ENCODE peak calls at places on chromosomes 2 and 18, in four cellular contexts. E, L, N and C are unnamed samples.

GRCh38 chr2:37060446-37060845 is 23.7 kb downstream of the HEATR5B start:
- DNase-seq in L (no peak), N (no peak), E (no peak), C (no peak)

GRCh38 chr2:239099474-239099873 is 251.6 kb downstream of the TWIST2 start:
- DNase-seq in L (no peak), N (no peak), E (no peak), C (no peak)

GRCh38 chr2:48397846-48398245 is 132.1 kb upstream of the STON1 start:
- DNase-seq in N (no peak), E (no peak), L (no peak), C (no peak)

GRCh38 chr18:36349552-36349951 is 52.0 kb downstream of the FHOD3 start:
- DNase-seq in N (no peak), E (no peak), L (no peak), C (no peak)

GRCh38 chr2:8152392-8153257 is 529.2 kb upstream of the ID2 start:
- DNase-seq in L (no peak), E (no peak), N (no peak), C (no peak)

GRCh38 chr2:133718688-133719201 is 150.5 kb upstream of the NCKAP5 start:
- DNase-seq in E (no peak), N (no peak), L (no peak), C (no peak)

GRCh38 chr2:71695235-71696120 is 242.1 kb downstream of the DYSF start:
- DNase-seq in N (no peak), L (no peak), E (peak; percentile 35), C (no peak)

GRCh38 chr2:10462178-10463083 is 14.3 kb upstream of the ODC1 start:
- DNase-seq in E (no peak), L (no peak), N (peak; percentile 82), C (no peak)

GRCh38 chr18:67426477-67426876 is 90.0 kb downstream of the DSEL start:
- DNase-seq in N (no peak), L (no peak), E (no peak), C (no peak)

GRCh38 chr2:3185910-3186309 is 191.7 kb downstream of the EIPR1 start:
- DNase-seq in E (no peak), L (no peak), N (no peak), C (no peak)

GRCh38 chr2:29130295-29130694 is 15.1 kb downstream of the CLIP4 start:
- DNase-seq in L (no peak), N (no peak), E (no peak), C (no peak)

GRCh38 chr2:226835420-226835795 is 446 bp upstream of the RHBDD1 start:
- DNase-seq in E (no peak), L (peak; percentile 16), N (peak; percentile 66), C (no peak)

GRCh38 chr2:198135481-198135934 is 331.1 kb downstream of the PLCL1 start:
- DNase-seq in L (no peak), N (no peak), E (no peak), C (no peak)

GRCh38 chr2:227376911-227377396 is 2.2 kb downstream of the TM4SF20 start:
- DNase-seq in N (no peak), E (no peak), L (no peak), C (peak; percentile 9)

GRCh38 chr18:70154591-70155194 is 50.8 kb downstream of the RTTN start:
- DNase-seq in E (no peak), N (no peak), L (no peak), C (no peak)

GRCh38 chr18:13537022-13537780 is 189.2 kb downstream of the FAM210A start:
- DNase-seq in N (no peak), E (no peak), L (no peak), C (no peak)

GRCh38 chr2:215548714-215549113 is 112.8 kb upstream of the FN1 start:
- DNase-seq in N (no peak), L (no peak), E (no peak), C (no peak)

GRCh38 chr2:211396815-211397214 is 840.4 kb downstream of the CPS1 start:
- DNase-seq in L (no peak), N (no peak), E (no peak), C (no peak)

GRCh38 chr2:234677758-234678538 is 181.1 kb upstream of the ARL4C start:
- DNase-seq in L (no peak), E (no peak), N (no peak), C (no peak)

GRCh38 chr2:47664817-47665216 is 118.1 kb upstream of the MSH6 start:
- DNase-seq in N (peak; percentile 28), L (no peak), E (no peak), C (no peak)

GRCh38 chr2:237577956-237578870 is 11.8 kb downstream of the PRLH start:
- DNase-seq in L (no peak), N (peak; percentile 34), E (peak; percentile 51), C (no peak)

GRCh38 chr2:215967590-215968373 is 45.6 kb downstream of the MREG start:
- DNase-seq in E (no peak), N (no peak), L (no peak), C (no peak)

GRCh38 chr2:179311071-179311470 is 46.4 kb upstream of the SESTD1 start:
- DNase-seq in N (no peak), E (no peak), L (no peak), C (no peak)

GRCh38 chr2:168157926-168158325 is 89.5 kb downstream of the STK39 start:
- DNase-seq in L (no peak), N (no peak), E (no peak), C (no peak)

GRCh38 chr2:236768393-236769140 is 198.9 kb downstream of the ACKR3 start:
- DNase-seq in L (no peak), N (no peak), E (no peak), C (no peak)

GRCh38 chr2:240255811-240256703 is 115.6 kb upstream of the OTOS start:
- DNase-seq in E (peak; percentile 68), L (no peak), N (peak; percentile 46), C (peak; percentile 38)

GRCh38 chr2:38440655-38441054 is 63.6 kb upstream of the ATL2 start:
- DNase-seq in L (no peak), N (no peak), E (no peak), C (no peak)

GRCh38 chr2:219998099-219998498 is 370.7 kb downstream of the SLC4A3 start:
- DNase-seq in N (peak; percentile 13), E (no peak), L (peak; percentile 18), C (peak; percentile 35)

GRCh38 chr2:17540813-17541513 is 467 bp downstream of the VSNL1 start:
- DNase-seq in N (no peak), L (no peak), E (no peak), C (no peak)

GRCh38 chr2:66803651-66804050 is 368.7 kb downstream of the MEIS1 start:
- DNase-seq in N (no peak), E (no peak), L (no peak), C (no peak)

GRCh38 chr2:174334781-174335604 is at the start of gene SP9:
- DNase-seq in L (no peak), N (peak; percentile 98), E (no peak), C (peak; percentile 81)

GRCh38 chr18:75915941-75916640 is 488.6 kb upstream of the SMIM21 start:
- DNase-seq in N (peak; percentile 98), L (peak; percentile 52), E (no peak), C (peak; percentile 43)

GRCh38 chr2:98701230-98701629 is 29.7 kb downstream of the MGAT4A start:
- DNase-seq in N (no peak), E (no peak), L (no peak), C (no peak)

GRCh38 chr2:225120175-225120574 is 77.9 kb upstream of the DOCK10 start:
- DNase-seq in N (no peak), E (no peak), L (no peak), C (no peak)

GRCh38 chr2:217996345-217996744 is 6.5 kb downstream of the TNS1 start:
- DNase-seq in E (no peak), N (peak; percentile 47), L (no peak), C (no peak)

GRCh38 chr2:218000137-218000536 is 2.7 kb downstream of the TNS1 start:
- DNase-seq in L (no peak), N (no peak), E (no peak), C (no peak)

GRCh38 chr2:218001629-218002028 is 1.2 kb downstream of the TNS1 start:
- DNase-seq in L (no peak), E (no peak), N (peak; percentile 64), C (no peak)

GRCh38 chr2:217997510-217997909 is 5.3 kb downstream of the TNS1 start:
- DNase-seq in N (no peak), E (no peak), L (no peak), C (no peak)

GRCh38 chr2:217998926-217999633 is 3.7 kb downstream of the TNS1 start:
- DNase-seq in N (no peak), L (no peak), E (no peak), C (no peak)
- H3K4me3 ChIP-seq in N (no peak overlapping the region), L (no peak overlapping the region), E (no peak overlapping the region), C (no peak overlapping the region)

DNA sequence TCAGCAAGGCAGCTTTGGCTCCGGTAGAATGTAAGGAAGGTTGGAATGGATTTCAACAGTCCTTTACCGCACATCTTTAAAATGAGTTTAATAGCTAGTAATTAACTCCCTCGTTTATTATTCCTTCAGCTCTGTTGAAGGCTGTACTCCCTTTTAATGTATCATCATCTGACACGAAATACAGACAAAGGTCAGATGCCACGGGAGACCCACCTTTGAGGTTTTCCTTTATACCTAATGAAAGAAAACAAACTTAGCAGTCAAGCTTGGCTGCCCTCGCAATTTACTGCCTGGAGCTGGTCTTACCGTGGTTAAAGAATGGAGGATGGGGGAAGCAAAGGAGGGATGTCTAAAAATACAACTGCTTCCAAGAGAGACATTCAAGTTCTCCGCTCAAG is 1.1 kb downstream of the TMEM200C start:
- DNase-seq in N (no peak), L (no peak), E (no peak), C (no peak)
- H3K4me3 ChIP-seq in N (peak overlapping the region; percentile 60), L (peak overlapping the region; percentile 59), E (peak overlapping the region; percentile 39), C (peak overlapping the region; percentile 59)

DNA sequence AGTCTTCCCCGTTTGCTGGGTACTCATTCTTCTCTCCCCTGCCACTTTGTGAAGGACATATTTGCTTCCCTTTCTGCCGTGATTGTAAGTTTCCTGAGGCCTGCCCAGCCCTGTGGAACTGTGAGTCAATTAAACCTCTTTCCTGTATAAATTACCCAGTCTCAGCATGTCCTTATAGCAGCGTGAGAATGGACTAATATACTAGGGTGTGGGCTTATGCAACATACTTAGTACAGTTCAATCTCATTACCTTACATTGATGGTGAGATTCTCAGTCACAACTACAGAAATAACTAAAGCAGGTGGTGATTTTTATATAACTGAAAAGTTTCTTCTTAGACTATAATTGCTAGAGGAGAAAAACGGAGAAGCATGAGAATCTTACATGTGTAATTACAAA is 237.9 kb upstream of the MMADHC start:
- DNase-seq in N (no peak), E (no peak), L (no peak), C (no peak)
- H3K4me3 ChIP-seq in N (no peak overlapping the region), E (no peak overlapping the region), L (no peak overlapping the region), C (no peak overlapping the region)

DNA sequence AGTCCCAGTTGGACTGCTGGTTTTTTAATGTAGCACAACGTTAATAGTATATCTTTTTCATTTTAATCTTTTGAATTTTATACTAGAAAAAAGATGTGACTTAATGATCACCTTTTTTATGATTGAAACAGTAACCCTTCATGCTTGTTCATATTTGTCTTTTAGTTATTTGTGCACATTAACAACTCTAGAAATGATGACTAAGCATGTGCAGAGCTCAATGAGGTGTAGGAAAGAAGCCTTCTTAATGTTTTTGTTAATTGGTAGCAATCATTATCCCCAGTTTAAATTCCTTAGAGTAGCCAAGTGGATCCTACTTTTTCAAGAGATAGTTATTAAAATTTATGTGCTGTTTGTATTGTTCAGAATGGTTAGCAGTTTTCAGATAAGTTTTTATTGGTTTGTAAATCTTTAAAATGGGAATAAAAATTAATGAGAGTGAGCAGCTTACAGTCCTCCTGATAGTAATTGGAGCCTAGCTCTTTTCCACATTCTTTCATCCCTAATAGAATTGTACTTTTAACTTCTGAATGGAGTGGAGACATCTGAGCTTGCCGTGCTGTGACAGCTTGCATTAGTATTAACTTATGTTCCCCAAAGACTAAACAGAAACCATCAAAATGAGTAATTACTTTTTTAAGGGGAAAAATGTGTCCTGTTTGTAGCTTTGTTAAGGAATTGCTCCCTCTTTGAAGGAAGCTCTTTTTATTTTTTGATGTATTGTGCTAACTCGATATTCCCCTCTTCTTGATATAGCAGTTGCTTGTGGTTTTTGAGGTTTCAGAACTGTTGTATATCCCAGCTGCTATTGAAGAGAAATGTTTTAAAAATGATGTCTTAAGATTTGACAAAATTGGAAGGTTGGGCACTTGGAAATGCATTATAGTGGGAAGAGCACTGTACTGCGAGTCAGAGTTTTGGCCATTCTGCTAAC is 17.3 kb downstream of the PIK3C3 start:
- DNase-seq in N (no peak), L (no peak), E (no peak), C (no peak)
- H3K4me3 ChIP-seq in N (no peak overlapping the region), L (no peak overlapping the region), E (no peak overlapping the region), C (no peak overlapping the region)